ENCODE peak calls at places on chromosomes 6 and 20, in seven cellular contexts. H is A172, Q is aorta, R is GM23248, T is DMS153, U is NCI-H1105, P is brain microvascular endothelial cell. F is an unnamed sample.

GRCh38 chr20:52785678-52786077 is 186.5 kb upstream of the TSHZ2 start:
- DNase-seq in Q (no peak), P (no peak), T (no peak), H (no peak), U (no peak), R (peak; percentile 23), F (peak; percentile 38)

GRCh38 chr6:19818805-19819204 is 18.4 kb upstream of the ID4 start:
- DNase-seq in P (no peak), R (peak; percentile 34), H (no peak), T (no peak), Q (no peak), U (no peak), F (no peak)

GRCh38 chr20:47985092-47985850 is 200.0 kb upstream of the SULF2 start:
- DNase-seq in H (peak; percentile 72), P (no peak), Q (no peak), R (peak; percentile 49), T (no peak), U (no peak), F (no peak)

GRCh38 chr20:53917145-53918009 is 153.0 kb downstream of the BCAS1 start:
- DNase-seq in R (peak; percentile 90), T (no peak), Q (peak; percentile 79), H (peak; percentile 71), P (peak; percentile 63), U (no peak), F (peak; percentile 77)

GRCh38 chr6:34569361-34569973 is 13.3 kb upstream of the SPDEF start:
- DNase-seq in U (no peak), R (no peak), P (no peak), T (no peak), Q (no peak), H (no peak), F (no peak)

GRCh38 chr20:6767536-6768227 is at the start of gene BMP2:
- DNase-seq in T (peak; percentile 21), R (peak; percentile 76), H (peak; percentile 2), Q (peak; percentile 87), U (peak; percentile 66), P (peak; percentile 16), F (peak; percentile 85)

GRCh38 chr20:4666001-4666470 is 55.7 kb upstream of the PRND start:
- DNase-seq in H (peak; percentile 93), T (no peak), Q (no peak), U (no peak), R (peak; percentile 90), P (peak; percentile 65), F (no peak)

GRCh38 chr6:109075934-109076333 is 18.7 kb downstream of the SESN1 start:
- DNase-seq in R (peak; percentile 82), T (no peak), H (no peak), U (no peak), Q (no peak), P (no peak), F (no peak)

GRCh38 chr6:18613511-18613910 is 226.4 kb downstream of the RNF144B start:
- DNase-seq in P (no peak), T (no peak), U (no peak), H (no peak), R (no peak), Q (no peak), F (no peak)

GRCh38 chr6:107491059-107491609 is 1.2 kb downstream of the SOBP start:
- DNase-seq in T (no peak), Q (peak; percentile 92), P (no peak), H (no peak), U (peak; percentile 27), R (peak; percentile 73), F (peak; percentile 93)

GRCh38 chr6:12007915-12008286 is 4.2 kb upstream of the HIVEP1 start:
- DNase-seq in P (no peak), U (no peak), H (no peak), R (no peak), Q (no peak), T (no peak), F (no peak)

GRCh38 chr20:1676650-1677049 is 19.1 kb upstream of the SIRPG start:
- DNase-seq in H (no peak), R (no peak), U (no peak), T (no peak), Q (no peak), P (no peak), F (no peak)

GRCh38 chr6:149717588-149718458 is at the start of gene LATS1:
- DNase-seq in R (peak; percentile 95), P (peak; percentile 70), T (peak; percentile 62), U (peak; percentile 87), H (peak; percentile 51), Q (peak; percentile 97), F (peak; percentile 98)

GRCh38 chr6:105733556-105734162 is 330.8 kb upstream of the PREP start:
- DNase-seq in R (peak; percentile 70), T (no peak), H (peak; percentile 21), P (no peak), U (peak; percentile 16), Q (no peak), F (no peak)

GRCh38 chr6:147463651-147464050 is 44.8 kb upstream of the SAMD5 start:
- DNase-seq in H (no peak), U (no peak), T (no peak), R (no peak), Q (no peak), P (no peak), F (no peak)

GRCh38 chr20:63626424-63627128 is at the start of gene GMEB2:
- DNase-seq in T (no peak), H (no peak), R (no peak), Q (peak; percentile 91), P (peak; percentile 7), U (peak; percentile 71), F (peak; percentile 93)

GRCh38 chr6:45587229-45588060 is 209.7 kb upstream of the SUPT3H start:
- DNase-seq in Q (no peak), R (no peak), H (no peak), T (no peak), U (no peak), P (no peak), F (no peak)

GRCh38 chr6:42367353-42368011 is 84.2 kb downstream of the TRERF1 start:
- DNase-seq in U (no peak), T (no peak), Q (no peak), R (no peak), P (no peak), H (no peak), F (no peak)

GRCh38 chr6:29014729-29015608 is 9.9 kb upstream of the ZNF311 start:
- DNase-seq in U (no peak), R (no peak), T (no peak), Q (peak; percentile 73), P (no peak), H (no peak), F (peak; percentile 47)

F was measured in right cardiac atrium.